ENCODE peak calls at places on chromosome 14, in five cellular contexts. U is HepG2, L is SK-N-SH, B is K562, E is GM12878. K is an unnamed sample.

GRCh38 chr14:103143535-103143934 is 20.3 kb downstream of the TNFAIP2 start:
- DNase-seq in B (no peak), U (no peak), L (no peak), E (no peak), K (no peak)

GRCh38 chr14:72236629-72237028 is 304.4 kb downstream of the RGS6 start:
- DNase-seq in B (no peak), U (no peak), L (no peak), E (no peak), K (no peak)

GRCh38 chr14:93926209-93926872 is 803 bp upstream of the FAM181A start:
- DNase-seq in B (no peak), E (no peak), L (no peak), U (peak; percentile 28), K (no peak)

GRCh38 chr14:29805415-29806123 is 122.1 kb downstream of the PRKD1 start:
- DNase-seq in E (no peak), B (peak; percentile 38), U (no peak), L (no peak), K (peak; percentile 31)

GRCh38 chr14:79809849-79810612 is 401.3 kb downstream of the DIO2 start:
- DNase-seq in U (no peak), L (no peak), E (no peak), B (no peak), K (no peak)

GRCh38 chr14:84064756-84065155 is 1465.2 kb upstream of the FLRT2 start:
- DNase-seq in U (no peak), B (no peak), L (no peak), E (no peak), K (no peak)

GRCh38 chr14:40417777-40418401 is 985.7 kb upstream of the FBXO33 start:
- DNase-seq in E (no peak), L (peak; percentile 13), U (peak; percentile 62), B (peak; percentile 4), K (peak; percentile 63)

GRCh38 chr14:103736546-103737431 is 21.2 kb downstream of the ZFYVE21 start:
- DNase-seq in B (no peak), U (no peak), L (no peak), E (no peak), K (no peak)

GRCh38 chr14:76810953-76811400 is 1.7 kb downstream of the ANGEL1 start:
- DNase-seq in B (peak; percentile 55), L (peak; percentile 36), E (no peak), U (peak; percentile 80), K (peak; percentile 33)

GRCh38 chr14:71482701-71483100 is 449.5 kb upstream of the RGS6 start:
- DNase-seq in L (no peak), B (no peak), E (no peak), U (no peak), K (no peak)

GRCh38 chr14:55734731-55735130 is 154.7 kb downstream of the KTN1 start:
- DNase-seq in B (no peak), L (no peak), U (no peak), E (no peak), K (no peak)

GRCh38 chr14:60008042-60008441 is 83.7 kb upstream of the PCNX4 start:
- DNase-seq in E (no peak), L (no peak), B (no peak), U (no peak), K (no peak)

GRCh38 chr14:20757963-20758362 is 10.2 kb upstream of the EDDM3B start:
- DNase-seq in L (no peak), B (peak; percentile 59), U (no peak), E (no peak), K (peak; percentile 13)

GRCh38 chr14:72615511-72616121 is 278.3 kb downstream of the DPF3 start:
- DNase-seq in E (no peak), L (no peak), U (no peak), B (no peak), K (no peak)

GRCh38 chr14:58072288-58073071 is 79.5 kb downstream of the ARMH4 start:
- DNase-seq in U (peak; percentile 56), B (peak; percentile 69), E (peak; percentile 13), L (peak; percentile 46), K (peak; percentile 70)

GRCh38 chr14:31955941-31956579 is 121.0 kb upstream of the ARHGAP5 start:
- DNase-seq in B (no peak), U (no peak), E (no peak), L (no peak), K (no peak)

GRCh38 chr14:73462815-73463214 is 4.5 kb upstream of the NUMB start:
- DNase-seq in U (no peak), B (peak; percentile 34), L (peak; percentile 48), E (no peak), K (no peak)

GRCh38 chr14:77039285-77040058 is 11.0 kb upstream of the IRF2BPL start:
- DNase-seq in B (no peak), E (no peak), U (no peak), L (no peak), K (no peak)

GRCh38 chr14:102824832-102825231 is 47.6 kb downstream of the TRAF3 start:
- DNase-seq in E (no peak), B (no peak), U (no peak), L (no peak), K (no peak)

GRCh38 chr14:104001003-104001402 is 58.7 kb upstream of the RD3L start:
- DNase-seq in E (no peak), L (peak; percentile 47), B (peak; percentile 36), U (peak; percentile 21), K (peak; percentile 38)

GRCh38 chr14:102868956-102869531 is 53.4 kb upstream of the AMN start:
- DNase-seq in L (no peak), E (no peak), B (no peak), U (no peak), K (no peak)

GRCh38 chr14:99125113-99125512 is 146.9 kb downstream of the BCL11B start:
- DNase-seq in U (no peak), B (no peak), L (no peak), E (no peak), K (no peak)

GRCh38 chr14:22976620-22977433 is 5.5 kb downstream of the AJUBA start:
- DNase-seq in L (no peak), B (no peak), E (no peak), U (peak; percentile 99), K (no peak)

GRCh38 chr14:105193916-105194782 is 13.0 kb upstream of the NUDT14 start:
- DNase-seq in L (peak; percentile 93), E (no peak), B (no peak), U (no peak), K (no peak)

GRCh38 chr14:43143106-43143505 is 1364.0 kb downstream of the FSCB start:
- DNase-seq in L (no peak), U (no peak), B (no peak), E (no peak), K (no peak)

GRCh38 chr14:71338153-71338552 is 430.9 kb downstream of the PCNX1 start:
- DNase-seq in E (no peak), L (no peak), U (no peak), B (no peak), K (no peak)

GRCh38 chr14:70108419-70108818 is 80.3 kb downstream of the SLC8A3 start:
- DNase-seq in E (no peak), B (no peak), L (no peak), U (no peak), K (no peak)

GRCh38 chr14:34227834-34228662 is 234.0 kb downstream of the SPTSSA start:
- DNase-seq in B (peak; percentile 70), E (no peak), L (peak; percentile 81), U (peak; percentile 72), K (peak; percentile 77)

GRCh38 chr14:94728950-94729349 is 41.0 kb downstream of the GSC start:
- DNase-seq in E (no peak), L (no peak), U (no peak), B (no peak), K (no peak)

DNA sequence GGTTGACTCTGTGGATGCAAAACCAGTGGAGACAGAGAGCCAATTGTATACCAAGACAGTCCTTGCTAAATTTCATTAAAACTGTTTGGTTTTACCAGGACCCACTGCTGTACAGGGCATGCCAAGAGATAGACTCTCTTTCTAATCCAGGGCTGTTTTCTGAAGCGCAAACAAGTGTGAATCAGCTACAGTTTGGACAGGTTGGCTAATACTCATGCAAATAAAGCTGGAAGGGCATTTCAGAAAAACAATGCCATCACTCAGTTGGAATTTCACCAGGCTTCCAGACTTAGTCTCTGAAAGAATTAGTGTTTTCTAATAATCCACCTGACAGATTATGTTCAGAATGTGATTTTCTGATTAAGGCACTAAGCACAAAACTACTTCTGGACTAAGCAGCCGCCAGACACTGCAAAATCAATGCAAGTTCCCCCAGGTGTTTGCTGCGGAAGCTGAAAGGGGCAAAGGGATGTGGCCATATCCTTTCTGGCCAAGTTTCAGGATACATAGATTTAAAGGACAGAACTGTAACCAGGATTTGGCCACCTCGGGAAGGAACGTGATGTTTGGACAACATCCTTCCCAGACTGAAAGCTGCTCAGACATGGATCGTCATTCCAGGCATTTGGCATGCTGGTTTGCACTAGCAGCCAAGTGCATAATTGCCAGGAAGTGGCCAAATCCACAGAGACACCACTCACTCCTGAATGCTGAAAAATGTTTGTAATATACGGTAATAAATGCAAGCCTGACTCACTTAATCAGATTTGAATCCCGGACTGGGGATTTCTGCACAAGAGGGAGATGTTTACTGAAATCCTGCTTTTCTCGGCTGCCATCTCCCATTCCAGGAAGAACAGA is 32.0 kb upstream of the CDKN3 start:
- DNase-seq in B (no peak), L (no peak), U (peak; percentile 83), E (no peak), K (no peak)
- TF ChIP-seq FOXM1 in B (no peak), L (no peak), U (no peak), E (no peak), K (no peak)

DNA sequence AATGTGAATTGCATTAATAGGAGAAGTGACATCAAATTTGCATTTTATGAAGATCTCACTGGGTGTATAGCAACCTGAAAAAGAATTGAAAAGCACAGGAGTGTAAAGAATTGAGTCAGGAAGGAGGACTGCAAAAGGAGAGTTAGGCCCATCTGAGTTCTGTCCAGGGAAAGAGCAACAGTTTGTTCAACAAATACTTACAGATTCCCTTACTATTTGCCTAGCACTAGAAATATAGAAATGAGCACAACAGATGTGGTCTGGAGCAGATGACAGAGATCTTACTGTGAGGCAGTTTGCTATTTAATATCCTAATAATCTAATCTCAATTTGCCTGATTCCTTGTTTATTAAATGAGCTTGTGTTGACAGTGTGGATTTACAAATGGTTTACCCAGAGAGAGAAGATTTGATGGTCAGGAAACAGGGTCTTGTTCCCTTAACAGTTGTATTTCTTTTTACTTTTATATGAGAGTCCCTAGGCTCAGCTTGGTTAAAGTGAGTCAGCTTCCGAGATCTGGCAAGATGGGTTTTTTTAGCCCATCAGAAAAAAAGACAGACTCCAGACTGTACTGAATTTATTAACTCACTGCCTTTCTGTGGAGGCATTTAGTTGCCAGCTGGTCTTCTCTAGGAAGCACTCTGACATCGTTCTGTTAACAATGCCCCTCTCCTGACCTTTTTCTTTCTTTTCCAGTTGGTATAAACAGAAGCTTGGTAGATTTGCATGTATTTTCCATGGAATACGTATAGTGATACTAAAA is 229.7 kb downstream of the TTC6 start:
- DNase-seq in L (no peak), U (no peak), B (no peak), E (no peak), K (no peak)
- TF ChIP-seq FOXM1 in L (no peak), U (no peak), B (no peak), E (no peak), K (no peak)

DNA sequence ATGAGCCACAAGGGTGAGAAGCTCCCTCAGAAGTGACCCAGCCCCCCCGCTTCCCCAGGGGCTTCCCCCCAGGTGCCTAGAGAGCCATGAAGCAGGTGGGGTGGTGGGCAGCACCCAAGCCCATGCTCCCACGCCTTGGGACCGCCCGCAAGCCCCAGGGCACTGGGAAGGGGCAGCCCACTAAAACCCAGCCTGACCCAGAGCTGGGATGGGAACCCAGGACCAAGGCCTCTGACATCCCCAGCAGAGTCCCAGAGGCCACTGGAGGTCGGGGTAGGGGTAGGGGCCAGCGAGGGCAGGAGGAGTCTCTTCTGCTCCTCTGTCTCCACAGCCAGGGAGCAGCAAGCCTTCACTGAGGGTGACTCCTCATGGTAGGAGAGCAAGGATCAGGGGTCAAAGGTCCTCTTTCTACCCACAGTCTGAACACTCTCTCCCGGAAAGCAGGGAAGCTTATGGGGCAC is 86.5 kb upstream of the ZFP36L1 start:
- DNase-seq in U (no peak), B (no peak), E (no peak), L (no peak), K (no peak)
- TF ChIP-seq FOXM1 in U (no peak), B (no peak), E (no peak), L (no peak), K (no peak)

GRCh38 chr14:36452850-36453249 is 67.2 kb downstream of the NKX2-1 start:
- DNase-seq in L (no peak), U (no peak), B (no peak), E (no peak), K (no peak)
- TF ChIP-seq FOXM1 in L (no peak), U (no peak), B (no peak), E (no peak), K (no peak)